ENCODE peak calls at places on chromosomes 13 and 19, in four cellular contexts. O is brain microvascular endothelial cell, G is substantia nigra, M is hypothalamus. D is an unnamed sample.

GRCh38 chr19:17052439-17052838 is 22.8 kb downstream of the HAUS8 start:
- DNase-seq in O (peak), G (no peak), M (peak), D (no peak)

GRCh38 chr19:13122275-13122878 is 4.3 kb downstream of the NACC1 start:
- DNase-seq in O (peak), G (no peak), M (no peak), D (no peak)

GRCh38 chr19:55175117-55175867 is 4.8 kb downstream of the SYT5 start:
- DNase-seq in O (no peak), G (no peak), M (no peak), D (no peak)

GRCh38 chr19:21322528-21322927 is 6.7 kb downstream of the ZNF708 start:
- DNase-seq in O (no peak), G (peak), M (peak), D (no peak)

GRCh38 chr19:39506944-39507714 is 7.8 kb upstream of the SELENOV start:
- DNase-seq in O (peak), G (no peak), M (no peak), D (no peak)

GRCh38 chr19:21947775-21948174 is 63.0 kb downstream of the ZNF208 start:
- DNase-seq in O (no peak), G (no peak), M (no peak), D (no peak)

GRCh38 chr19:719636-720377 is 11.1 kb downstream of the PALM start:
- DNase-seq in O (no peak), G (no peak), M (peak), D (no peak)

GRCh38 chr19:9586764-9587163 is 2.5 kb upstream of the ZNF121 start:
- DNase-seq in O (peak), G (peak), M (peak), D (peak)

GRCh38 chr19:6086081-6086858 is 24.0 kb downstream of the RFX2 start:
- DNase-seq in O (no peak), G (no peak), M (no peak), D (no peak)

GRCh38 chr19:39430675-39431593 is 4.8 kb downstream of the RPS16 start:
- DNase-seq in O (peak), G (no peak), M (no peak), D (peak)

GRCh38 chr19:10870955-10871603 is at the start of gene CARM1:
- DNase-seq in O (peak), G (peak), M (peak), D (peak)

GRCh38 chr19:41997121-41997850 is 3.3 kb upstream of the ATP1A3 start:
- DNase-seq in O (peak), G (peak), M (peak), D (no peak)

GRCh38 chr13:24900507-24900906 is 136.5 kb downstream of the RNF17 start:
- DNase-seq in O (no peak), G (no peak), M (no peak), D (no peak)

GRCh38 chr13:89750371-89750770 is 1597.1 kb upstream of the MIR17HG start:
- DNase-seq in O (no peak), G (no peak), M (no peak), D (no peak)

GRCh38 chr19:42433503-42434260 is 6.5 kb upstream of the LIPE start:
- DNase-seq in O (peak), G (peak), M (no peak), D (peak)

GRCh38 chr19:48961673-48962028 is 3.5 kb upstream of the FTL start:
- DNase-seq in O (no peak), G (no peak), M (no peak), D (no peak)

GRCh38 chr13:76976488-76976887 is 15.4 kb upstream of the CLN5 start:
- DNase-seq in O (peak), G (no peak), M (no peak), D (no peak)

GRCh38 chr19:5934002-5934401 is 19.9 kb downstream of the CAPS start:
- DNase-seq in O (no peak), G (no peak), M (no peak), D (no peak)

GRCh38 chr13:77836423-77836822 is 82.2 kb downstream of the EDNRB start:
- DNase-seq in O (no peak), G (no peak), M (no peak), D (no peak)

GRCh38 chr13:96294930-96295657 is 205.2 kb downstream of the HS6ST3 start:
- DNase-seq in O (no peak), G (no peak), M (no peak), D (no peak)

GRCh38 chr19:1453525-1454371 is 3.8 kb downstream of the APC2 start:
- DNase-seq in O (no peak), G (peak), M (peak), D (no peak)